ENCODE peak calls at places on chromosomes 2 and 18, in eight cellular contexts. Y is neuronal stem cell, Z is NB4, S is lower lobe of right lung, N is psoas muscle, L is small intestine, G is thoracic aorta, O is GM23248. B is an unnamed sample.

GRCh38 chr2:233556756-233557736 is 9.5 kb downstream of the USP40 start:
- DNase-seq in Y (no peak), Z (peak), S (no peak), N (no peak), L (no peak), G (no peak), O (peak), B (peak)

GRCh38 chr2:127525692-127526141 is 572 bp downstream of the IWS1 start:
- DNase-seq in Y (no peak), Z (peak), S (no peak), N (no peak), L (peak), G (no peak), O (peak), B (peak)

GRCh38 chr2:214005337-214005736 is 405.5 kb upstream of the VWC2L start:
- DNase-seq in Y (no peak), Z (no peak), S (no peak), N (no peak), L (no peak), G (no peak), O (peak), B (peak)

GRCh38 chr18:79796016-79796415 is 1.7 kb upstream of the KCNG2 start:
- DNase-seq in Y (no peak), Z (no peak), S (no peak), N (no peak), L (no peak), G (no peak), O (no peak), B (no peak)

GRCh38 chr2:208570851-208571763 is 164.5 kb downstream of the PTH2R start:
- DNase-seq in Y (no peak), Z (no peak), S (no peak), N (no peak), L (no peak), G (no peak), O (peak), B (no peak)

GRCh38 chr2:240499309-240500301 is 58.2 kb downstream of the ANKMY1 start:
- DNase-seq in Y (no peak), Z (no peak), S (peak), N (no peak), L (no peak), G (no peak), O (no peak), B (no peak)

GRCh38 chr2:24820175-24820513 is 26.9 kb downstream of the CENPO start:
- DNase-seq in Y (no peak), Z (no peak), S (no peak), N (no peak), L (no peak), G (no peak), O (no peak), B (no peak)

GRCh38 chr2:201950606-201951005 is 83.0 kb upstream of the FZD7 start:
- DNase-seq in Y (no peak), Z (no peak), S (no peak), N (no peak), L (no peak), G (no peak), O (peak), B (peak)

GRCh38 chr18:61957801-61958516 is 65.2 kb upstream of the RNF152 start:
- DNase-seq in Y (no peak), Z (no peak), S (no peak), N (no peak), L (no peak), G (no peak), O (no peak), B (peak)

GRCh38 chr2:38375711-38376345 is 1.2 kb downstream of the ATL2 start:
- DNase-seq in Y (no peak), Z (no peak), S (peak), N (peak), L (peak), G (no peak), O (peak), B (no peak)

GRCh38 chr2:205650450-205650849 is 31.9 kb upstream of the NRP2 start:
- DNase-seq in Y (peak), Z (peak), S (no peak), N (no peak), L (no peak), G (no peak), O (peak), B (peak)

GRCh38 chr2:127608061-127609011 is 37.6 kb upstream of the GPR17 start:
- DNase-seq in Y (no peak), Z (no peak), S (peak), N (no peak), L (no peak), G (no peak), O (no peak), B (no peak)

GRCh38 chr2:127479219-127479825 is 47.0 kb downstream of the IWS1 start:
- DNase-seq in Y (peak), Z (peak), S (no peak), N (no peak), L (peak), G (no peak), O (peak), B (peak)

GRCh38 chr2:219060821-219061791 is at the start of gene IHH:
- DNase-seq in Y (no peak), Z (peak), S (peak), N (peak), L (peak), G (no peak), O (peak), B (peak)
- H3K4me3 ChIP-seq in Y (peak), Z (no peak), S (peak), N (peak), L (peak), G (peak), O (peak), B (no peak)

DNA sequence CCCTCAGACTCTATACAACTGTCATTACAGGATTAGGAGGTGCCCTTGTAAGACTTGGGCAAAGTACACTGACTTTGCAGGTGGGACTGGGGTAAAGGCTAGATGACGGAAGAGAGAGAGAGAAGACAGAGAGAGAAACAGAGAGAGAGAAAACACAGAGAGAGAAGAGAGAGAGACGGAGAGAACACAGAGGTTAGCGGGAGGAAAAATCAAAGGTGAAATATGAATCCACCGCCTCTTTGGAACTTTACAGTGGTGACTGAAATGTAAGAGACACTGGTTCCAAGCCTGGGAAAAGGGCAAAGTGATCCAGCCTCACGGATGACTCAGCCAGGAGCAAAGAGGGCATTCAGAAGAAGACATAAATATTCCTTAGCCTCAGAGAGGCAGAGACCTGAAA is 25.1 kb upstream of the CAB39 start:
- DNase-seq in Y (no peak), Z (no peak), S (no peak), N (no peak), L (peak), G (no peak), O (peak), B (peak)
- H3K4me3 ChIP-seq in Y (no peak), Z (no peak), S (no peak), N (no peak), L (no peak), G (no peak), O (no peak), B (no peak)

DNA sequence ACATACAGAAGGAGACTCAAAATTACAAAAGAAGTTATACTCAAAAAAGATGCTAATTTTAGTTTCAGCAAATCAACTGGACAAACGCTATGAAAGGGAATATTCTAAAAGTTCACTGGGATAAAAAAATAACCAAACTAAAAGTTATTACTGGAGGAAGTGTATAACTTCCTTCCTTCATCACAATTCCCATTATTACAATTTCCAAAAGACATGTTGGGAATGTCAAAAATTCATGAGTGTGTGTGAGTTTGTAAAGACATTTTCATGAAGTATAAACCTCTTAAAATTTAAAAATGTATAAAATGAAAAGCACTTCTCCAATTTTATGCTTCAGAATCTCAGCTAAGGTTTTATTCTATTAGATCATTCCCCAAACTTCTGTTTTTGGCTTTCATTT is 67.8 kb downstream of the MERTK start:
- DNase-seq in Y (no peak), Z (no peak), S (no peak), N (no peak), L (no peak), G (no peak), O (no peak), B (no peak)
- H3K4me3 ChIP-seq in Y (no peak), Z (no peak), S (no peak), N (no peak), L (no peak), G (no peak), O (no peak), B (no peak)

GRCh38 chr18:77300579-77300978 is 50.9 kb downstream of the GALR1 start:
- DNase-seq in Y (no peak), Z (no peak), S (no peak), N (no peak), L (no peak), G (no peak), O (no peak), B (no peak)

GRCh38 chr18:77305676-77306075 is 56.0 kb downstream of the GALR1 start:
- DNase-seq in Y (no peak), Z (no peak), S (no peak), N (no peak), L (no peak), G (no peak), O (no peak), B (no peak)

GRCh38 chr18:77299706-77300105 is 50.1 kb downstream of the GALR1 start:
- DNase-seq in Y (no peak), Z (no peak), S (no peak), N (no peak), L (no peak), G (no peak), O (no peak), B (no peak)

GRCh38 chr18:77308216-77308615 is 58.6 kb downstream of the GALR1 start:
- DNase-seq in Y (no peak), Z (no peak), S (no peak), N (no peak), L (no peak), G (no peak), O (no peak), B (no peak)

DNA sequence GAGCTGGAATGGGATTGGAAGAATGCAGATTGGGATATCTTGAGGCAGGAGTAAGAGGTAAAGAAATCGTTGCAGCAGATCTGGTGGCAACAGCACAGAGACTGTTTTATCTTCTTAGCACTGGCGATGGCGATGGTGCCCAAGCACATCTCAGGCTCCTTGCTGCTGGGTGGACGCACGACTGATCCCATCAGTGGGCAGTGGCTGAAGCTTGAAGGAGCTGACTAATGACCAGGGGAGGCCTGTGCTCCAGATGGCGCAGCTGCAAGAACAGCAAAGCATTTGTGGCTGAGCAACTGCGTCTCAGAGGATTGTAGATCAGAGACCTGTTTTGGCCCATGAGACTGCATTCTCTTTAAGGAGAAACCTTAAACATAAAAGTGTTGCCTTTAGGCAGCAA is 54.6 kb downstream of the GALR1 start:
- DNase-seq in Y (no peak), Z (no peak), S (no peak), N (no peak), L (no peak), G (no peak), O (no peak), B (no peak)
- H3K4me3 ChIP-seq in Y (no peak), Z (no peak), S (no peak), N (no peak), L (no peak), G (no peak), O (no peak), B (no peak)

GRCh38 chr2:200515155-200515554 is 5.3 kb upstream of the KCTD18 start:
- DNase-seq in Y (no peak), Z (no peak), S (no peak), N (no peak), L (no peak), G (no peak), O (no peak), B (no peak)
- H3K4me3 ChIP-seq in Y (no peak), Z (no peak), S (no peak), N (no peak), L (no peak), G (no peak), O (no peak), B (no peak)

GRCh38 chr2:238238766-238239551 is 879 bp downstream of the HES6 start:
- DNase-seq in Y (no peak), Z (peak), S (peak), N (peak), L (peak), G (no peak), O (peak), B (no peak)
- H3K4me3 ChIP-seq in Y (peak), Z (peak), S (peak), N (peak), L (peak), G (peak), O (peak), B (no peak)

GRCh38 chr2:177265834-177266817 is 1.6 kb upstream of the NFE2L2 start:
- DNase-seq in Y (no peak), Z (peak), S (no peak), N (no peak), L (peak), G (no peak), O (peak), B (no peak)
- H3K4me3 ChIP-seq in Y (no peak), Z (peak), S (peak), N (peak), L (no peak), G (peak), O (peak), B (peak)

B was measured in foreskin fibroblast.